ENCODE peak calls at places on chromosomes 5 and 9, in seven cellular contexts. One of them, this sample, is unnamed.

GRCh38 chr9:84945878-84946538 is 276.5 kb downstream of the NTRK2 start:
- DNase-seq in neural progenitor cell: no peak
- DNase-seq in GM23338: no peak
- DNase-seq in GM23248: peak; percentile 43
- DNase-seq in OCI-LY7: no peak
- DNase-seq in hepatocyte: no peak
- DNase-seq in SK-N-SH: peak; percentile 34
- DNase-seq in this sample: no peak

GRCh38 chr5:1216918-1217295 is 8.3 kb upstream of the SLC6A18 start:
- DNase-seq in neural progenitor cell: no peak
- DNase-seq in GM23338: no peak
- DNase-seq in GM23248: no peak
- DNase-seq in OCI-LY7: no peak
- DNase-seq in hepatocyte: no peak
- DNase-seq in SK-N-SH: no peak
- DNase-seq in this sample: no peak

GRCh38 chr9:112348257-112348992 is 15.0 kb upstream of the PTBP3 start:
- DNase-seq in neural progenitor cell: peak; percentile 47
- DNase-seq in GM23338: peak; percentile 64
- DNase-seq in GM23248: peak; percentile 87
- DNase-seq in OCI-LY7: peak; percentile 81
- DNase-seq in hepatocyte: peak; percentile 83
- DNase-seq in SK-N-SH: peak; percentile 61
- DNase-seq in this sample: peak; percentile 87

GRCh38 chr9:101486693-101487442 is 46.8 kb upstream of the RNF20 start:
- DNase-seq in neural progenitor cell: peak; percentile 87
- DNase-seq in GM23338: peak; percentile 93
- DNase-seq in GM23248: peak; percentile 83
- DNase-seq in OCI-LY7: no peak
- DNase-seq in hepatocyte: peak; percentile 75
- DNase-seq in SK-N-SH: peak; percentile 86
- DNase-seq in this sample: no peak

GRCh38 chr5:34499001-34499734 is 157.0 kb upstream of the RAI14 start:
- DNase-seq in neural progenitor cell: no peak
- DNase-seq in GM23338: no peak
- DNase-seq in GM23248: peak; percentile 89
- DNase-seq in OCI-LY7: no peak
- DNase-seq in hepatocyte: peak; percentile 46
- DNase-seq in SK-N-SH: no peak
- DNase-seq in this sample: no peak

GRCh38 chr5:175467983-175468698 is 10.2 kb upstream of the SFXN1 start:
- DNase-seq in neural progenitor cell: no peak
- DNase-seq in GM23338: no peak
- DNase-seq in GM23248: no peak
- DNase-seq in OCI-LY7: no peak
- DNase-seq in hepatocyte: no peak
- DNase-seq in SK-N-SH: no peak
- DNase-seq in this sample: no peak

GRCh38 chr5:106739127-106739526 is 931.6 kb downstream of the EFNA5 start:
- DNase-seq in neural progenitor cell: no peak
- DNase-seq in GM23338: no peak
- DNase-seq in GM23248: no peak
- DNase-seq in OCI-LY7: no peak
- DNase-seq in hepatocyte: no peak
- DNase-seq in SK-N-SH: no peak
- DNase-seq in this sample: no peak

GRCh38 chr9:88477300-88477751 is 57.7 kb upstream of the NXNL2 start:
- DNase-seq in neural progenitor cell: no peak
- DNase-seq in GM23338: no peak
- DNase-seq in GM23248: peak; percentile 95
- DNase-seq in OCI-LY7: no peak
- DNase-seq in hepatocyte: no peak
- DNase-seq in SK-N-SH: no peak
- DNase-seq in this sample: no peak

GRCh38 chr9:104108315-104108714 is 14.2 kb downstream of the SMC2 start:
- DNase-seq in neural progenitor cell: no peak
- DNase-seq in GM23338: no peak
- DNase-seq in GM23248: no peak
- DNase-seq in OCI-LY7: no peak
- DNase-seq in hepatocyte: no peak
- DNase-seq in SK-N-SH: no peak
- DNase-seq in this sample: no peak

GRCh38 chr5:125412561-125413535 is 666.4 kb upstream of the ZNF608 start:
- DNase-seq in neural progenitor cell: peak; percentile 93
- DNase-seq in GM23338: peak; percentile 85
- DNase-seq in GM23248: peak; percentile 81
- DNase-seq in OCI-LY7: peak; percentile 37
- DNase-seq in hepatocyte: peak; percentile 90
- DNase-seq in SK-N-SH: peak; percentile 73
- DNase-seq in this sample: no peak

GRCh38 chr9:96217358-96217755 is 84.6 kb downstream of the HSD17B3 start:
- DNase-seq in neural progenitor cell: peak; percentile 77
- DNase-seq in GM23338: no peak
- DNase-seq in GM23248: no peak
- DNase-seq in OCI-LY7: no peak
- DNase-seq in hepatocyte: peak; percentile 70
- DNase-seq in SK-N-SH: peak; percentile 88
- DNase-seq in this sample: no peak

GRCh38 chr9:121651295-121652036 is at the start of gene DAB2IP:
- DNase-seq in neural progenitor cell: peak; percentile 94
- DNase-seq in GM23338: peak; percentile 80
- DNase-seq in GM23248: peak; percentile 69
- DNase-seq in OCI-LY7: no peak
- DNase-seq in hepatocyte: peak; percentile 90
- DNase-seq in SK-N-SH: peak; percentile 93
- DNase-seq in this sample: no peak

GRCh38 chr5:67561145-67561932 is 364.7 kb upstream of the CD180 start:
- DNase-seq in neural progenitor cell: no peak
- DNase-seq in GM23338: no peak
- DNase-seq in GM23248: no peak
- DNase-seq in OCI-LY7: no peak
- DNase-seq in hepatocyte: no peak
- DNase-seq in SK-N-SH: no peak
- DNase-seq in this sample: no peak

GRCh38 chr5:177183142-177183541 is 49.6 kb downstream of the NSD1 start:
- DNase-seq in neural progenitor cell: no peak
- DNase-seq in GM23338: no peak
- DNase-seq in GM23248: no peak
- DNase-seq in OCI-LY7: no peak
- DNase-seq in hepatocyte: no peak
- DNase-seq in SK-N-SH: no peak
- DNase-seq in this sample: no peak

GRCh38 chr5:151628112-151628823 is 37.1 kb upstream of the FAT2 start:
- DNase-seq in neural progenitor cell: no peak
- DNase-seq in GM23338: no peak
- DNase-seq in GM23248: peak; percentile 72
- DNase-seq in OCI-LY7: no peak
- DNase-seq in hepatocyte: no peak
- DNase-seq in SK-N-SH: no peak
- DNase-seq in this sample: no peak

GRCh38 chr5:125611541-125611940 is 811.7 kb upstream of the GRAMD2B start:
- DNase-seq in neural progenitor cell: no peak
- DNase-seq in GM23338: no peak
- DNase-seq in GM23248: no peak
- DNase-seq in OCI-LY7: no peak
- DNase-seq in hepatocyte: no peak
- DNase-seq in SK-N-SH: no peak
- DNase-seq in this sample: no peak

GRCh38 chr5:43036856-43037711 is 3.0 kb downstream of the ANXA2R start:
- DNase-seq in neural progenitor cell: peak; percentile 59
- DNase-seq in GM23338: peak; percentile 47
- DNase-seq in GM23248: peak; percentile 16
- DNase-seq in OCI-LY7: no peak
- DNase-seq in hepatocyte: no peak
- DNase-seq in SK-N-SH: no peak
- DNase-seq in this sample: no peak

GRCh38 chr5:137144656-137145055 is 354.5 kb downstream of the SPOCK1 start:
- DNase-seq in neural progenitor cell: no peak
- DNase-seq in GM23338: no peak
- DNase-seq in GM23248: no peak
- DNase-seq in OCI-LY7: no peak
- DNase-seq in hepatocyte: no peak
- DNase-seq in SK-N-SH: no peak
- DNase-seq in this sample: no peak
- H3K4me1 ChIP-seq in neural progenitor cell: peaks cover 9% of the 10 kb centered on the region
- H3K4me1 ChIP-seq in GM23338: peaks cover 14% of the 10 kb centered on the region
- H3K4me1 ChIP-seq in GM23248: peaks cover 59% of the 10 kb centered on the region
- H3K4me1 ChIP-seq in OCI-LY7: no peaks in the 10 kb centered on the region
- H3K4me1 ChIP-seq in hepatocyte: peaks cover 7% of the 10 kb centered on the region
- H3K4me1 ChIP-seq in SK-N-SH: peaks cover 14% of the 10 kb centered on the region
- H3K4me1 ChIP-seq in this sample: no peaks in the 10 kb centered on the region

DNA sequence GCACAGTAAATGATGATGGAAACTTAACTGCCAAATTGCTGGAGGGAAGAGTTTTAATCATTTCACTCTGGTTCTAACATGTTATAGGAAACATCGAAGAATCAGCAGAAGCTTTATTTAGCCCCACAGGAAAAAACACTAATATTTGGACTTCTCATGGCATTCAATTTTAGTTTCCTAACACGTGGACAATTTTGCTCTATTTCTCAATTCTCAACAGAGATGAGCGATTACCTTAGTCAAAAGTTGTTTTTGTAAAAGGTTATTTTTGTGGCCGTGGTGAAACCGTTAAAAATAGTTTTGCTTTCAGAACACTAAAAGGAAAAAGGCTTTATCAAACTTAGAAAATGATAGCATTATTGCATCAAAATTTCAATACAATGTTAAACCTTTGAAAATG is 235.2 kb downstream of the PLK2 start:
- DNase-seq in neural progenitor cell: no peak
- DNase-seq in GM23338: no peak
- DNase-seq in GM23248: no peak
- DNase-seq in OCI-LY7: no peak
- DNase-seq in hepatocyte: no peak
- DNase-seq in SK-N-SH: no peak
- DNase-seq in this sample: peak; percentile 75
- H3K4me3 ChIP-seq in neural progenitor cell: no peak overlapping the region
- H3K4me3 ChIP-seq in GM23338: no peak overlapping the region
- H3K4me3 ChIP-seq in GM23248: no peak overlapping the region
- H3K4me3 ChIP-seq in OCI-LY7: no peak overlapping the region
- H3K4me3 ChIP-seq in hepatocyte: no peak overlapping the region
- H3K4me3 ChIP-seq in SK-N-SH: no peak overlapping the region
- H3K4me3 ChIP-seq in this sample: peak overlapping the region; percentile 47

GRCh38 chr9:27329292-27329691 is 32.3 kb upstream of the EQTN start:
- DNase-seq in neural progenitor cell: no peak
- DNase-seq in GM23338: no peak
- DNase-seq in GM23248: no peak
- DNase-seq in OCI-LY7: no peak
- DNase-seq in hepatocyte: no peak
- DNase-seq in SK-N-SH: no peak
- DNase-seq in this sample: no peak

GRCh38 chr9:27336829-27337228 is 39.9 kb upstream of the EQTN start:
- DNase-seq in neural progenitor cell: no peak
- DNase-seq in GM23338: no peak
- DNase-seq in GM23248: no peak
- DNase-seq in OCI-LY7: no peak
- DNase-seq in hepatocyte: no peak
- DNase-seq in SK-N-SH: no peak
- DNase-seq in this sample: no peak

GRCh38 chr9:27331393-27331792 is 34.4 kb upstream of the EQTN start:
- DNase-seq in neural progenitor cell: no peak
- DNase-seq in GM23338: no peak
- DNase-seq in GM23248: no peak
- DNase-seq in OCI-LY7: no peak
- DNase-seq in hepatocyte: no peak
- DNase-seq in SK-N-SH: no peak
- DNase-seq in this sample: no peak

GRCh38 chr9:27335088-27335487 is 38.1 kb upstream of the EQTN start:
- DNase-seq in neural progenitor cell: no peak
- DNase-seq in GM23338: no peak
- DNase-seq in GM23248: no peak
- DNase-seq in OCI-LY7: no peak
- DNase-seq in hepatocyte: no peak
- DNase-seq in SK-N-SH: no peak
- DNase-seq in this sample: no peak

DNA sequence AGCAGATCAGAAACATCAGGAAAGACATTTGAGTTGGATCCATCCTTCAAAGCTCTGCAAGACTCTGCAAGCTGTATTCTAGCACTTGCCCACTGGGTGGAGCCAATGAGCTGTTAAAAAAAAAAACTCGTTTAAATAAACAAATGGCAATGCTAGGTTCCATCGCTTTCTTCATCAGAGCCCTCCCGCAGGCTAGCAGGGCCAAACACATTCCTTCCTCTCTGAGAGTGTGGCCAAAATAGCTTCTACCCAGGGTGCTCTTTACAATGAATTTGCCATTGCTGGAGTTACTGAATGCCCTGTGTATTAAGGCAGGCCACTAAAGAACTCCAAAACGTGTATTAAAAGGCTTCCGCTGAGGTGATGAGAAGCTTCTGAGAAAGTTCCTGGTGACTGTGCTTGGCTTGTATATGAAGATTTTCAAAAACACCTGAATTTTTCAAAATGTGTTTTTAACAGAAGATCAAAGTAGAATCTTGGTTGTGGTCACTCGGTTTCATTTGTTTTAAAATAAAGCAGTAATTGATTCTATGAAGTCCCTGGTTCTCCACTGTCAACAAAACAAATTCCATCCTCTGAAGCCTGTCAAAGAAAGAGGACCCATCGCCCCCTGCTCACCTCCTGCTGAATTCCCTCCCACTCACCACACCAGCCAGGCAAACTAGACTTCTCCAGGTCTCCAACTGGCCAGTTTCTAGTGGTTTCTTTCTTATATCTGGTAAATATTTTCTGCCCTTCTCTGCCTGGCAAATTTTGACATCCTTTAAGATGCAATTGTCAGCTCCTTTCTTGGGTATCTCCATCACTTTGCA is 36.5 kb upstream of the EQTN start:
- DNase-seq in neural progenitor cell: peak; percentile 91
- DNase-seq in GM23338: peak; percentile 96
- DNase-seq in GM23248: peak; percentile 70
- DNase-seq in OCI-LY7: peak; percentile 66
- DNase-seq in hepatocyte: peak; percentile 84
- DNase-seq in SK-N-SH: peak; percentile 80
- DNase-seq in this sample: peak; percentile 60
- TF ChIP-seq EZH2phosphoT487 in neural progenitor cell: no peak
- TF ChIP-seq EZH2phosphoT487 in GM23338: no peak
- TF ChIP-seq EZH2phosphoT487 in GM23248: no peak
- TF ChIP-seq EZH2phosphoT487 in OCI-LY7: no peak
- TF ChIP-seq EZH2phosphoT487 in hepatocyte: no peak
- TF ChIP-seq EZH2phosphoT487 in SK-N-SH: no peak
- TF ChIP-seq EZH2phosphoT487 in this sample: no peak

GRCh38 chr9:114168281-114169028 is 13.1 kb downstream of the COL27A1 start:
- DNase-seq in neural progenitor cell: no peak
- DNase-seq in GM23338: no peak
- DNase-seq in GM23248: no peak
- DNase-seq in OCI-LY7: no peak
- DNase-seq in hepatocyte: no peak
- DNase-seq in SK-N-SH: no peak
- DNase-seq in this sample: no peak

GRCh38 chr9:114171500-114171899 is 16.2 kb downstream of the COL27A1 start:
- DNase-seq in neural progenitor cell: no peak
- DNase-seq in GM23338: no peak
- DNase-seq in GM23248: no peak
- DNase-seq in OCI-LY7: no peak
- DNase-seq in hepatocyte: no peak
- DNase-seq in SK-N-SH: no peak
- DNase-seq in this sample: no peak

GRCh38 chr9:114169029-114169939 is 13.9 kb downstream of the COL27A1 start:
- DNase-seq in neural progenitor cell: no peak
- DNase-seq in GM23338: no peak
- DNase-seq in GM23248: no peak
- DNase-seq in OCI-LY7: no peak
- DNase-seq in hepatocyte: no peak
- DNase-seq in SK-N-SH: no peak
- DNase-seq in this sample: no peak

GRCh38 chr9:114170792-114171461 is 15.6 kb downstream of the COL27A1 start:
- DNase-seq in neural progenitor cell: no peak
- DNase-seq in GM23338: no peak
- DNase-seq in GM23248: no peak
- DNase-seq in OCI-LY7: no peak
- DNase-seq in hepatocyte: no peak
- DNase-seq in SK-N-SH: no peak
- DNase-seq in this sample: no peak

GRCh38 chr9:114169940-114170791 is 14.8 kb downstream of the COL27A1 start:
- DNase-seq in neural progenitor cell: no peak
- DNase-seq in GM23338: no peak
- DNase-seq in GM23248: no peak
- DNase-seq in OCI-LY7: no peak
- DNase-seq in hepatocyte: no peak
- DNase-seq in SK-N-SH: no peak
- DNase-seq in this sample: no peak
- H3K4me1 ChIP-seq in neural progenitor cell: peaks cover 17% of the 10 kb centered on the region
- H3K4me1 ChIP-seq in GM23338: no peaks in the 10 kb centered on the region
- H3K4me1 ChIP-seq in GM23248: peaks cover 5% of the 10 kb centered on the region
- H3K4me1 ChIP-seq in OCI-LY7: no peaks in the 10 kb centered on the region
- H3K4me1 ChIP-seq in hepatocyte: peaks cover 10% of the 10 kb centered on the region
- H3K4me1 ChIP-seq in SK-N-SH: peaks cover under 1% of the 10 kb centered on the region
- H3K4me1 ChIP-seq in this sample: no peaks in the 10 kb centered on the region

This sample was measured in MM.1S.